ENCODE peak calls at places on chromosome 14, in four cellular contexts. D is cardiac muscle cell, G is thoracic aorta, L is coronary artery. P is an unnamed sample.

GRCh38 chr14:24721772-24722171 is 87.8 kb upstream of the GZMB start:
- DNase-seq in D (no peak), G (no peak), L (no peak), P (no peak)

GRCh38 chr14:22263961-22264360 is 325.1 kb downstream of the DAD1 start:
- DNase-seq in D (no peak), G (no peak), L (no peak), P (no peak)

GRCh38 chr14:38138581-38139138 is 69.0 kb upstream of the SSTR1 start:
- DNase-seq in D (no peak), G (no peak), L (no peak), P (no peak)

GRCh38 chr14:23517650-23518329 is 33.8 kb downstream of the ZFHX2 start:
- DNase-seq in D (no peak), G (no peak), L (no peak), P (no peak)

GRCh38 chr14:99441157-99441870 is 39.3 kb downstream of the SETD3 start:
- DNase-seq in D (peak; percentile 61), G (no peak), L (no peak), P (no peak)

GRCh38 chr14:75181426-75182062 is 5.1 kb upstream of the TMED10 start:
- DNase-seq in D (no peak), G (no peak), L (no peak), P (no peak)

GRCh38 chr14:23984891-23985607 is 3.7 kb upstream of the DHRS4L2 start:
- DNase-seq in D (no peak), G (no peak), L (no peak), P (no peak)

GRCh38 chr14:81311128-81311527 is 89.0 kb downstream of the STON2 start:
- DNase-seq in D (peak; percentile 20), G (no peak), L (no peak), P (no peak)

GRCh38 chr14:91416744-91417133 is 881 bp downstream of the CCDC88C start:
- DNase-seq in D (no peak), G (no peak), L (no peak), P (no peak)

GRCh38 chr14:89531661-89532335 is 114.8 kb upstream of the FOXN3 start:
- DNase-seq in D (no peak), G (no peak), L (no peak), P (no peak)

GRCh38 chr14:104927901-104928300 is 3.2 kb downstream of the PLD4 start:
- DNase-seq in D (no peak), G (no peak), L (no peak), P (no peak)
- TF ChIP-seq CTCF in D (no peak), G (no peak), L (no peak), P (no peak)

GRCh38 chr14:68657300-68658028 is 135.4 kb downstream of the ZFP36L1 start:
- DNase-seq in D (no peak), G (no peak), L (no peak), P (no peak)

GRCh38 chr14:68656452-68656851 is 136.4 kb downstream of the ZFP36L1 start:
- DNase-seq in D (no peak), G (no peak), L (peak; percentile 55), P (no peak)

GRCh38 chr14:68655021-68655811 is 137.7 kb downstream of the ZFP36L1 start:
- DNase-seq in D (no peak), G (no peak), L (peak; percentile 64), P (no peak)

GRCh38 chr14:68654471-68654941 is 138.4 kb downstream of the ZFP36L1 start:
- DNase-seq in D (no peak), G (no peak), L (peak; percentile 67), P (no peak)

GRCh38 chr14:68655961-68656360 is 136.9 kb downstream of the ZFP36L1 start:
- DNase-seq in D (no peak), G (no peak), L (peak; percentile 65), P (no peak)
- TF ChIP-seq CTCF in D (no peak), G (no peak), L (no peak), P (no peak)

GRCh38 chr14:104371917-104372316 is 207.6 kb upstream of the C14orf180 start:
- DNase-seq in D (no peak), G (no peak), L (no peak), P (no peak)
- TF ChIP-seq CTCF in D (no peak), G (no peak), L (no peak), P (no peak)

DNA sequence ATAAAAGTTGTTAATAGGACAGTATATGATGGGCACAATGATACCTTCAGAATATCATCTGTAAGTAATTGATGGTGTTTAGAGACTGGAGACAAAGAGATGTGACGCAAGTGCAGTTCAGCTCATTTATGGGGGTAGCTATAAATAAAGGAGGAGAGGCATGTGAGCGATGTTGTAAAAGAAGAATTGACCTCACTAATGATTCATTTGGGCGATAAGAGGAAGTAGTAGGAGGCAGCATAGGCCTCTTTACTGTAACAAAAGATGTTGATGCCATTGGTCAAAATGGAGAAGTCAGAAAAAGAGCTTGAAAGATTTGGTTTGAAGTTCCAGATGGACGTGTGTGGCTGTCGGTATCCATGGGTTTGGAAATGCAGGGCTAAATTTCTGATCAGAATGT is 70.0 kb downstream of the FLRT2 start:
- DNase-seq in D (no peak), G (no peak), L (no peak), P (no peak)
- TF ChIP-seq CTCF in D (no peak), G (no peak), L (no peak), P (no peak)

GRCh38 chr14:96567289-96567899 is 65.2 kb downstream of the PAPOLA start:
- DNase-seq in D (peak; percentile 41), G (no peak), L (no peak), P (no peak)
- TF ChIP-seq CTCF in D (peak; percentile 60), G (peak; percentile 15), L (no peak), P (peak; percentile 73)